ENCODE peak calls at places on chromosome 16, in nine cellular contexts. I is heart right ventricle, O is upper lobe of right lung, H is spleen, P is hepatocyte, F is HCT116, T is AG09309, R is MM.1S, V is brain microvascular endothelial cell. Q is an unnamed sample.

GRCh38 chr16:55480228-55480655 is 1.2 kb downstream of the MMP2 start:
- DNase-seq in I (peak), O (peak), H (no peak), P (peak), F (no peak), T (peak), R (no peak), V (peak), Q (peak)

GRCh38 chr16:50501251-50501650 is 46.9 kb upstream of the NKD1 start:
- DNase-seq in I (no peak), O (no peak), H (no peak), P (no peak), F (no peak), T (no peak), R (no peak), V (no peak), Q (no peak)

GRCh38 chr16:81457326-81458133 is 12.9 kb downstream of the CMIP start:
- DNase-seq in I (no peak), O (no peak), H (no peak), P (peak), F (peak), T (peak), R (no peak), V (peak), Q (peak)

GRCh38 chr16:84718-85452 is 6.9 kb downstream of the MPG start:
- DNase-seq in I (no peak), O (peak), H (peak), P (no peak), F (no peak), T (peak), R (peak), V (peak), Q (peak)

GRCh38 chr16:49681449-49681848 is 174.5 kb downstream of the ZNF423 start:
- DNase-seq in I (no peak), O (no peak), H (no peak), P (no peak), F (no peak), T (no peak), R (no peak), V (no peak), Q (no peak)

GRCh38 chr16:65125322-65125721 is 3.5 kb upstream of the CDH11 start:
- DNase-seq in I (no peak), O (no peak), H (no peak), P (no peak), F (no peak), T (no peak), R (no peak), V (no peak), Q (no peak)

GRCh38 chr16:16059895-16060590 is 110.6 kb downstream of the ABCC1 start:
- DNase-seq in I (no peak), O (no peak), H (no peak), P (no peak), F (no peak), T (no peak), R (no peak), V (no peak), Q (no peak)

GRCh38 chr16:72800524-72800923 is 247.4 kb downstream of the ZFHX3 start:
- DNase-seq in I (no peak), O (no peak), H (no peak), P (no peak), F (no peak), T (no peak), R (no peak), V (no peak), Q (no peak)

GRCh38 chr16:6600167-6600566 is 732.5 kb upstream of the RBFOX1 start:
- DNase-seq in I (no peak), O (no peak), H (no peak), P (no peak), F (no peak), T (no peak), R (no peak), V (no peak), Q (no peak)

GRCh38 chr16:30113031-30113710 is at the start of gene GDPD3:
- DNase-seq in I (peak), O (peak), H (no peak), P (peak), F (no peak), T (no peak), R (no peak), V (no peak), Q (no peak)

GRCh38 chr16:71707199-71707598 is 17.3 kb downstream of the PHLPP2 start:
- DNase-seq in I (no peak), O (no peak), H (no peak), P (no peak), F (no peak), T (no peak), R (no peak), V (no peak), Q (no peak)

GRCh38 chr16:89801800-89802199 is 14.6 kb downstream of the FANCA start:
- DNase-seq in I (no peak), O (no peak), H (no peak), P (no peak), F (no peak), T (no peak), R (no peak), V (peak), Q (peak)

GRCh38 chr16:1527836-1528811 is 5.3 kb upstream of the TMEM204 start:
- DNase-seq in I (peak), O (no peak), H (no peak), P (no peak), F (no peak), T (no peak), R (no peak), V (no peak), Q (peak)

GRCh38 chr16:81697321-81697885 is 81.7 kb upstream of the PLCG2 start:
- DNase-seq in I (peak), O (peak), H (no peak), P (peak), F (peak), T (no peak), R (peak), V (peak), Q (peak)

GRCh38 chr16:14331020-14331419 is 259.9 kb downstream of the MRTFB start:
- DNase-seq in I (no peak), O (no peak), H (no peak), P (no peak), F (no peak), T (no peak), R (no peak), V (no peak), Q (no peak)

GRCh38 chr16:57235128-57236092 is 9.6 kb upstream of the ARL2BP start:
- DNase-seq in I (no peak), O (no peak), H (no peak), P (peak), F (no peak), T (no peak), R (no peak), V (peak), Q (peak)

GRCh38 chr16:86865866-86866675 is 287.7 kb downstream of the FOXL1 start:
- DNase-seq in I (peak), O (peak), H (peak), P (peak), F (no peak), T (no peak), R (no peak), V (no peak), Q (peak)

GRCh38 chr16:69561901-69562300 is 3.9 kb upstream of the NFAT5 start:
- DNase-seq in I (no peak), O (no peak), H (no peak), P (peak), F (no peak), T (no peak), R (no peak), V (no peak), Q (no peak)

GRCh38 chr16:67177743-67178699 is 5.7 kb downstream of the MATCAP1 start:
- DNase-seq in I (peak), O (peak), H (peak), P (peak), F (peak), T (no peak), R (peak), V (no peak), Q (peak)
- TF ChIP-seq CTCF in I (peak), O (peak), H (no peak), P (no peak), F (peak), T (no peak), R (no peak), V (peak), Q (no peak)

GRCh38 chr16:4324479-4324868 is 8.6 kb downstream of the GLIS2 start:
- DNase-seq in I (no peak), O (no peak), H (no peak), P (no peak), F (no peak), T (no peak), R (no peak), V (no peak), Q (no peak)
- H3K4me3 ChIP-seq in I (no peak), O (no peak), H (no peak), P (no peak), F (no peak), T (no peak), R (no peak), V (no peak), Q (no peak)

GRCh38 chr16:11114366-11115164 is 141.4 kb downstream of the SOCS1 start:
- DNase-seq in I (no peak), O (no peak), H (no peak), P (no peak), F (no peak), T (no peak), R (no peak), V (no peak), Q (no peak)
- TF ChIP-seq CTCF in I (no peak), O (no peak), H (no peak), P (no peak), F (no peak), T (no peak), R (no peak), V (no peak), Q (no peak)

DNA sequence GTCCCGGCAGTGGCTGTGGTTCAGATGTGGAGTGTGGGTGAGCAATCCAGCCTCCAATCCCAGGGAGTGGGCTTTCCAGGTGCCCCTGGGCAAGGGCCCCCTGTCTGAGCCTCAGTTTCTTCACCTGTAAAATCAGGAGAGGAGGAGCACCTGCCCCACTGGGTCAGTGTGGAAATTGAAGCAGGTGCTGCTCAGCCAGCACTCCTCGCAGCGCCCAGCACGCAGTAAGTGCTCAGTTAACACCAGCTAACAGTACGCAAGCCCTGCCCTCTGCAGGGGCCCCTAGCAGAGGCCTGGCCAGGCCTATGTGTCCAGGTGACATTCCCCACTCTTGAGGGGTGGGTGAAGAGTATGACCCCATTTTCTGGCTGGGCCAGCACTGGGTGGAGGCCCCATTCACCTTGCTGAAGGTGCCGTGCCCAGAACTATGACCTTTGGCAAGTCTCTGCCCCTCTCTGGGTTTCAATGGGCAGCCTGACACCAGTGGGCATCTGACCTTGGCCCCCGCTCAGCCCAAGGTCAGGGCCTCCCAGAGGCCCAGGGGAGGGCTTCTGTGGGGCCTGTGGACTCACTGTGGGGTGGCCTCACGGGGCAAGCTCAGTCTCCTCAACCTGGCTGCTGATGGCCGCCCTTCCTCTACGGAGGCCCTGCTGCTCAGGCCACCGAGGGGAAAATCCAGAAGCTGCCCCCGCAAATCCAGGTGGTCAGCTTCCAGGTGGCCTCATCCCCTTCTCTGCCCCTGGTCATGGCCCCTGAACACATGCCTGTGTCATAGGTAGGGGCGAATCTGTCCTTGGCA is 2.5 kb downstream of the MTSS2 start:
- DNase-seq in I (peak), O (no peak), H (peak), P (no peak), F (no peak), T (no peak), R (no peak), V (no peak), Q (no peak)
- H3K4me3 ChIP-seq in I (no peak), O (peak), H (peak), P (no peak), F (no peak), T (peak), R (no peak), V (no peak), Q (no peak)

DNA sequence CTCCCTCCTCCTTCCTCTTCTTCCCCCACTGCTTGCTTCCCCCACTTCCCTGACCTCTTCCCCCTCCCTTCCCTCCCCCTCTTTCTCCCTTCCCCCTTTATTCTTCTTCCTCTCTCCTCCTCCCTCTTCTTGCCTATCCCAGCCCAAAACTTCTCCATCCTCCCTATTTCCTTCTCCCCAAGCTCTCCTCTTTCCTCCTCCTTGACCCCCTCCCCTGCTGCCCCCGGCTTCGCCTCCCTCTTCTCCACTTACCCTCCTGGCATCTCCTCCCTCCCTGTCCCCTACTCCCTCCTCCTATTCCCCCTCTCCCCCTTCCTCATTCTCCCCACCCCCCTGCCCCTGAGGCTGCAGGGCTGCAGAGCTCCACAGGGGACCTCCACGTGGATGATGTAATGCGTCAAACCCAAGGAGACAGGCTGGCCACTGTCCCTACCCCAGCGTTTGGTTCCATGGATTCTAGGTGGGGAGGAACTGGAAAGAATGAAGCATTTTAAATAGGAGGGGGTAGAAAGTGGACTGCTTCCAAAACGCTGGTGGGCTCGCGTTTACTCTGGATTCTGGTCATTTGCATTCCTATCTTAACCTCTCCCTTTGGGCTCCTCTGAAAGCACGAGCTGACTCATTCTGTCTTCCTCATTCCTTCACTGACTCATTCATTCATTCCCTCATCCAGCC is 687 bp upstream of the COTL1 start:
- DNase-seq in I (no peak), O (no peak), H (peak), P (peak), F (peak), T (peak), R (no peak), V (peak), Q (peak)
- TF ChIP-seq CTCF in I (no peak), O (no peak), H (no peak), P (no peak), F (no peak), T (no peak), R (no peak), V (peak), Q (no peak)